ENCODE peak calls at places on chromosomes 2 and 18, in nine cellular contexts. One of them, this sample, is unnamed.

GRCh38 chr2:60553496-60553991 is at the start of gene BCL11A:
- DNase-seq in mucosa of descending colon: peak; percentile 80
- DNase-seq in psoas muscle: peak; percentile 55
- DNase-seq in OCI-LY7: peak; percentile 89
- DNase-seq in upper lobe of right lung: peak; percentile 77
- DNase-seq in Peyer's patch: peak; percentile 79
- DNase-seq in IMR-90: peak; percentile 78
- DNase-seq in naive thymus-derived CD4-positive, alpha-beta T cell: no peak
- DNase-seq in uterus: no peak
- DNase-seq in this sample: peak; percentile 64

GRCh38 chr2:194116861-194117260 is 1540.2 kb upstream of the SLC39A10 start:
- DNase-seq in Peyer's patch: no peak
- DNase-seq in psoas muscle: no peak
- DNase-seq in naive thymus-derived CD4-positive, alpha-beta T cell: no peak
- DNase-seq in IMR-90: no peak
- DNase-seq in uterus: no peak
- DNase-seq in upper lobe of right lung: no peak
- DNase-seq in mucosa of descending colon: no peak
- DNase-seq in OCI-LY7: no peak
- DNase-seq in this sample: no peak

GRCh38 chr2:188189356-188189755 is 102.3 kb upstream of the GULP1 start:
- DNase-seq in mucosa of descending colon: no peak
- DNase-seq in Peyer's patch: no peak
- DNase-seq in OCI-LY7: no peak
- DNase-seq in IMR-90: peak; percentile 83
- DNase-seq in naive thymus-derived CD4-positive, alpha-beta T cell: no peak
- DNase-seq in upper lobe of right lung: no peak
- DNase-seq in psoas muscle: no peak
- DNase-seq in uterus: no peak
- DNase-seq in this sample: no peak

GRCh38 chr18:58570360-58571064 is 58.4 kb downstream of the ALPK2 start:
- DNase-seq in OCI-LY7: no peak
- DNase-seq in naive thymus-derived CD4-positive, alpha-beta T cell: no peak
- DNase-seq in psoas muscle: no peak
- DNase-seq in IMR-90: no peak
- DNase-seq in uterus: no peak
- DNase-seq in upper lobe of right lung: no peak
- DNase-seq in Peyer's patch: no peak
- DNase-seq in mucosa of descending colon: no peak
- DNase-seq in this sample: no peak

GRCh38 chr18:79483971-79484491 is 88.3 kb downstream of the NFATC1 start:
- DNase-seq in IMR-90: no peak
- DNase-seq in uterus: no peak
- DNase-seq in psoas muscle: peak; percentile 25
- DNase-seq in upper lobe of right lung: peak; percentile 48
- DNase-seq in naive thymus-derived CD4-positive, alpha-beta T cell: no peak
- DNase-seq in Peyer's patch: no peak
- DNase-seq in OCI-LY7: no peak
- DNase-seq in mucosa of descending colon: no peak
- DNase-seq in this sample: peak; percentile 8

GRCh38 chr2:65722028-65722427 is 289.6 kb upstream of the SPRED2 start:
- DNase-seq in upper lobe of right lung: no peak
- DNase-seq in OCI-LY7: no peak
- DNase-seq in Peyer's patch: no peak
- DNase-seq in IMR-90: peak; percentile 10
- DNase-seq in naive thymus-derived CD4-positive, alpha-beta T cell: no peak
- DNase-seq in psoas muscle: peak; percentile 67
- DNase-seq in uterus: peak; percentile 61
- DNase-seq in mucosa of descending colon: peak; percentile 5
- DNase-seq in this sample: peak; percentile 30

GRCh38 chr2:61218817-61219170 is 56.8 kb downstream of the C2orf74 start:
- DNase-seq in naive thymus-derived CD4-positive, alpha-beta T cell: no peak
- DNase-seq in Peyer's patch: no peak
- DNase-seq in upper lobe of right lung: no peak
- DNase-seq in psoas muscle: no peak
- DNase-seq in IMR-90: no peak
- DNase-seq in uterus: no peak
- DNase-seq in mucosa of descending colon: no peak
- DNase-seq in OCI-LY7: no peak
- DNase-seq in this sample: no peak

GRCh38 chr18:58338961-58339722 is 289.7 kb downstream of the ALPK2 start:
- DNase-seq in IMR-90: peak; percentile 56
- DNase-seq in psoas muscle: no peak
- DNase-seq in upper lobe of right lung: no peak
- DNase-seq in naive thymus-derived CD4-positive, alpha-beta T cell: no peak
- DNase-seq in uterus: no peak
- DNase-seq in OCI-LY7: no peak
- DNase-seq in mucosa of descending colon: no peak
- DNase-seq in Peyer's patch: no peak
- DNase-seq in this sample: peak; percentile 64

GRCh38 chr2:146246734-146247523 is 1597.9 kb upstream of the ACVR2A start:
- DNase-seq in IMR-90: peak; percentile 11
- DNase-seq in mucosa of descending colon: no peak
- DNase-seq in psoas muscle: no peak
- DNase-seq in upper lobe of right lung: no peak
- DNase-seq in uterus: no peak
- DNase-seq in naive thymus-derived CD4-positive, alpha-beta T cell: no peak
- DNase-seq in Peyer's patch: no peak
- DNase-seq in OCI-LY7: no peak
- DNase-seq in this sample: no peak

GRCh38 chr2:193350509-193350908 is 1155.8 kb upstream of the TMEFF2 start:
- DNase-seq in upper lobe of right lung: no peak
- DNase-seq in Peyer's patch: no peak
- DNase-seq in psoas muscle: no peak
- DNase-seq in IMR-90: no peak
- DNase-seq in mucosa of descending colon: no peak
- DNase-seq in uterus: no peak
- DNase-seq in naive thymus-derived CD4-positive, alpha-beta T cell: no peak
- DNase-seq in OCI-LY7: no peak
- DNase-seq in this sample: no peak

GRCh38 chr18:711693-712400 is 583 bp downstream of the ENOSF1 start:
- DNase-seq in IMR-90: peak; percentile 88
- DNase-seq in psoas muscle: peak; percentile 76
- DNase-seq in upper lobe of right lung: peak; percentile 86
- DNase-seq in mucosa of descending colon: peak; percentile 79
- DNase-seq in Peyer's patch: peak; percentile 50
- DNase-seq in OCI-LY7: peak; percentile 68
- DNase-seq in naive thymus-derived CD4-positive, alpha-beta T cell: peak; percentile 77
- DNase-seq in uterus: peak; percentile 75
- DNase-seq in this sample: peak; percentile 76

DNA sequence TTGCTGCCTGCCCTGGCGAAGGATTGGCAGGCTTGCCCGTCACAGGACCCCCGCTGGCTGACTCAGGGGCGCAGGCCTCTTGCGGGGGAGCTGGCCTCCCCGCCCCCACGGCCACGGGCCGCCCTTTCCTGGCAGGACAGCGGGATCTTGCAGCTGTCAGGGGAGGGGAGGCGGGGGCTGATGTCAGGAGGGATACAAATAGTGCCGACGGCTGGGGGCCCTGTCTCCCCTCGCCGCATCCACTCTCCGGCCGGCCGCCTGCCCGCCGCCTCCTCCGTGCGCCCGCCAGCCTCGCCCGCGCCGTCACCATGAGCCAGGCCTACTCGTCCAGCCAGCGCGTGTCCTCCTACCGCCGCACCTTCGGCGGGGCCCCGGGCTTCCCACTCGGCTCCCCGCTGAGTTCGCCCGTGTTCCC is at the start of gene DES:
- DNase-seq in Peyer's patch: no peak
- DNase-seq in uterus: peak; percentile 88
- DNase-seq in IMR-90: no peak
- DNase-seq in psoas muscle: peak; percentile 95
- DNase-seq in mucosa of descending colon: no peak
- DNase-seq in OCI-LY7: no peak
- DNase-seq in naive thymus-derived CD4-positive, alpha-beta T cell: no peak
- DNase-seq in upper lobe of right lung: no peak
- DNase-seq in this sample: peak; percentile 87
- H3K4me3 ChIP-seq in Peyer's patch: no peak within 1 kb of the TSS
- H3K4me3 ChIP-seq in uterus: peak within 1 kb of the TSS; percentile 75
- H3K4me3 ChIP-seq in IMR-90: no peak within 1 kb of the TSS
- H3K4me3 ChIP-seq in psoas muscle: peak within 1 kb of the TSS; percentile 93
- H3K4me3 ChIP-seq in mucosa of descending colon: no peak within 1 kb of the TSS
- H3K4me3 ChIP-seq in OCI-LY7: no peak within 1 kb of the TSS
- H3K4me3 ChIP-seq in naive thymus-derived CD4-positive, alpha-beta T cell: no peak within 1 kb of the TSS
- H3K4me3 ChIP-seq in upper lobe of right lung: peak within 1 kb of the TSS; percentile 19
- H3K4me3 ChIP-seq in this sample: peak within 1 kb of the TSS; percentile 51

GRCh38 chr2:203861197-203861596 is 6.4 kb upstream of the CTLA4 start:
- DNase-seq in OCI-LY7: no peak
- DNase-seq in mucosa of descending colon: no peak
- DNase-seq in upper lobe of right lung: no peak
- DNase-seq in naive thymus-derived CD4-positive, alpha-beta T cell: no peak
- DNase-seq in uterus: no peak
- DNase-seq in Peyer's patch: no peak
- DNase-seq in IMR-90: no peak
- DNase-seq in psoas muscle: no peak
- DNase-seq in this sample: no peak
- H3K4me1 ChIP-seq in OCI-LY7: peaks cover 10% of the 10 kb centered on the region
- H3K4me1 ChIP-seq in mucosa of descending colon: no peaks in the 10 kb centered on the region
- H3K4me1 ChIP-seq in upper lobe of right lung: no peaks in the 10 kb centered on the region
- H3K4me1 ChIP-seq in naive thymus-derived CD4-positive, alpha-beta T cell: peaks cover 3% of the 10 kb centered on the region
- H3K4me1 ChIP-seq in uterus: no peaks in the 10 kb centered on the region
- H3K4me1 ChIP-seq in Peyer's patch: no peaks in the 10 kb centered on the region
- H3K4me1 ChIP-seq in IMR-90: no peaks in the 10 kb centered on the region
- H3K4me1 ChIP-seq in psoas muscle: no peaks in the 10 kb centered on the region
- H3K4me1 ChIP-seq in this sample: peaks cover 1% of the 10 kb centered on the region

GRCh38 chr18:11982981-11983380 is 1.7 kb downstream of the IMPA2 start:
- DNase-seq in naive thymus-derived CD4-positive, alpha-beta T cell: no peak
- DNase-seq in uterus: no peak
- DNase-seq in psoas muscle: peak; percentile 2
- DNase-seq in mucosa of descending colon: peak; percentile 50
- DNase-seq in upper lobe of right lung: no peak
- DNase-seq in Peyer's patch: no peak
- DNase-seq in IMR-90: no peak
- DNase-seq in OCI-LY7: no peak
- DNase-seq in this sample: no peak
- H3K4me3 ChIP-seq in naive thymus-derived CD4-positive, alpha-beta T cell: no peak overlapping the region
- H3K4me3 ChIP-seq in uterus: no peak overlapping the region
- H3K4me3 ChIP-seq in psoas muscle: peak overlapping the region; percentile 95
- H3K4me3 ChIP-seq in mucosa of descending colon: no peak overlapping the region
- H3K4me3 ChIP-seq in upper lobe of right lung: peak overlapping the region; percentile 76
- H3K4me3 ChIP-seq in Peyer's patch: no peak overlapping the region
- H3K4me3 ChIP-seq in IMR-90: peak overlapping the region; percentile 0
- H3K4me3 ChIP-seq in OCI-LY7: peak overlapping the region; percentile 91
- H3K4me3 ChIP-seq in this sample: no peak overlapping the region

GRCh38 chr2:9761547-9761946 is 81.7 kb upstream of the TAF1B start:
- DNase-seq in psoas muscle: no peak
- DNase-seq in upper lobe of right lung: peak; percentile 58
- DNase-seq in Peyer's patch: no peak
- DNase-seq in IMR-90: no peak
- DNase-seq in uterus: no peak
- DNase-seq in OCI-LY7: no peak
- DNase-seq in naive thymus-derived CD4-positive, alpha-beta T cell: no peak
- DNase-seq in mucosa of descending colon: no peak
- DNase-seq in this sample: no peak
- H3K4me1 ChIP-seq in psoas muscle: peaks cover 50% of the 10 kb centered on the region
- H3K4me1 ChIP-seq in upper lobe of right lung: peaks cover 10% of the 10 kb centered on the region
- H3K4me1 ChIP-seq in Peyer's patch: no peaks in the 10 kb centered on the region
- H3K4me1 ChIP-seq in IMR-90: peaks cover 5% of the 10 kb centered on the region
- H3K4me1 ChIP-seq in uterus: no peaks in the 10 kb centered on the region
- H3K4me1 ChIP-seq in OCI-LY7: peaks cover 9% of the 10 kb centered on the region
- H3K4me1 ChIP-seq in naive thymus-derived CD4-positive, alpha-beta T cell: peaks cover 7% of the 10 kb centered on the region
- H3K4me1 ChIP-seq in mucosa of descending colon: no peaks in the 10 kb centered on the region
- H3K4me1 ChIP-seq in this sample: peaks cover 3% of the 10 kb centered on the region

DNA sequence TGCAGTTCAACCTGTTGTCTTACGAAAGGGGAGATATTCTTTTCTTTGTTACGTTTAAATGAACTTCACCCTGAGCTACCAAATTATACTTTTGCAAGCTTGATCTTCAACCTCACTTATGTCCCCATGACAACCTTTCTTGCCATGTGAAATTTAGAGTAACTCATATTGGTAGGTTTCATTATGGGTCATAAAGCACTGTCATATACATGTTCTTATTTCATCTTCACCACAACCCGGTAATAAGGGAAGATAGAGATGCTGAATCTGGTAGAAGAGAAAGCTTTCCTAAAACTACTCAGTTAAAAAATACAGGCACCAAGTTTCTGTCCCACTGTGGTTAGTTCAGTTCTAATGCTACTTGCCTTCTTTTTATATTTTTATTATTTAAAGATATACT is 208.5 kb upstream of the NRP2 start:
- DNase-seq in Peyer's patch: no peak
- DNase-seq in upper lobe of right lung: no peak
- DNase-seq in psoas muscle: no peak
- DNase-seq in mucosa of descending colon: no peak
- DNase-seq in uterus: no peak
- DNase-seq in OCI-LY7: no peak
- DNase-seq in naive thymus-derived CD4-positive, alpha-beta T cell: no peak
- DNase-seq in IMR-90: no peak
- DNase-seq in this sample: no peak
- H3K4me3 ChIP-seq in Peyer's patch: no peak overlapping the region
- H3K4me3 ChIP-seq in upper lobe of right lung: no peak overlapping the region
- H3K4me3 ChIP-seq in psoas muscle: no peak overlapping the region
- H3K4me3 ChIP-seq in mucosa of descending colon: no peak overlapping the region
- H3K4me3 ChIP-seq in uterus: no peak overlapping the region
- H3K4me3 ChIP-seq in OCI-LY7: no peak overlapping the region
- H3K4me3 ChIP-seq in naive thymus-derived CD4-positive, alpha-beta T cell: no peak overlapping the region
- H3K4me3 ChIP-seq in IMR-90: no peak overlapping the region
- H3K4me3 ChIP-seq in this sample: no peak overlapping the region

GRCh38 chr2:241736111-241736510 is 1.7 kb downstream of the D2HGDH start:
- DNase-seq in naive thymus-derived CD4-positive, alpha-beta T cell: no peak
- DNase-seq in uterus: no peak
- DNase-seq in IMR-90: no peak
- DNase-seq in Peyer's patch: no peak
- DNase-seq in mucosa of descending colon: no peak
- DNase-seq in upper lobe of right lung: no peak
- DNase-seq in OCI-LY7: no peak
- DNase-seq in psoas muscle: no peak
- DNase-seq in this sample: no peak

GRCh38 chr2:241734208-241734466 is 293 bp upstream of the D2HGDH start:
- DNase-seq in OCI-LY7: no peak
- DNase-seq in naive thymus-derived CD4-positive, alpha-beta T cell: no peak
- DNase-seq in IMR-90: no peak
- DNase-seq in uterus: no peak
- DNase-seq in psoas muscle: no peak
- DNase-seq in Peyer's patch: no peak
- DNase-seq in mucosa of descending colon: no peak
- DNase-seq in upper lobe of right lung: no peak
- DNase-seq in this sample: no peak

GRCh38 chr2:241730679-241731293 is 3.6 kb upstream of the D2HGDH start:
- DNase-seq in Peyer's patch: no peak
- DNase-seq in upper lobe of right lung: no peak
- DNase-seq in uterus: no peak
- DNase-seq in IMR-90: no peak
- DNase-seq in naive thymus-derived CD4-positive, alpha-beta T cell: no peak
- DNase-seq in psoas muscle: no peak
- DNase-seq in mucosa of descending colon: no peak
- DNase-seq in OCI-LY7: no peak
- DNase-seq in this sample: no peak

GRCh38 chr2:241734467-241735208 is at the start of gene D2HGDH:
- DNase-seq in OCI-LY7: peak; percentile 90
- DNase-seq in mucosa of descending colon: peak; percentile 98
- DNase-seq in Peyer's patch: peak; percentile 98
- DNase-seq in psoas muscle: peak; percentile 97
- DNase-seq in upper lobe of right lung: peak; percentile 97
- DNase-seq in uterus: peak; percentile 95
- DNase-seq in IMR-90: peak; percentile 67
- DNase-seq in naive thymus-derived CD4-positive, alpha-beta T cell: peak; percentile 99
- DNase-seq in this sample: peak; percentile 99

GRCh38 chr2:241733391-241734207 is 831 bp upstream of the D2HGDH start:
- DNase-seq in uterus: no peak
- DNase-seq in IMR-90: no peak
- DNase-seq in mucosa of descending colon: peak; percentile 21
- DNase-seq in Peyer's patch: no peak
- DNase-seq in OCI-LY7: no peak
- DNase-seq in psoas muscle: no peak
- DNase-seq in upper lobe of right lung: no peak
- DNase-seq in naive thymus-derived CD4-positive, alpha-beta T cell: no peak
- DNase-seq in this sample: no peak
- H3K4me1 ChIP-seq in uterus: no peaks in the 10 kb centered on the region
- H3K4me1 ChIP-seq in IMR-90: no peaks in the 10 kb centered on the region
- H3K4me1 ChIP-seq in mucosa of descending colon: peaks cover 16% of the 10 kb centered on the region
- H3K4me1 ChIP-seq in Peyer's patch: peaks cover 5% of the 10 kb centered on the region
- H3K4me1 ChIP-seq in OCI-LY7: peaks cover 22% of the 10 kb centered on the region
- H3K4me1 ChIP-seq in psoas muscle: peaks cover 12% of the 10 kb centered on the region
- H3K4me1 ChIP-seq in upper lobe of right lung: peaks cover 14% of the 10 kb centered on the region
- H3K4me1 ChIP-seq in naive thymus-derived CD4-positive, alpha-beta T cell: peaks cover 6% of the 10 kb centered on the region
- H3K4me1 ChIP-seq in this sample: no peaks in the 10 kb centered on the region

This sample was measured in right cardiac atrium.